ENCODE peak calls at places on chromosomes 11 and 22, in four cellular contexts. One of them, this sample, is unnamed.

GRCh38 chr22:48957987-48958321 is 869.7 kb downstream of the BRD1 start:
- DNase-seq in A549: no peak
- DNase-seq in K562: no peak
- DNase-seq in WTC11: no peak
- DNase-seq in this sample: no peak

GRCh38 chr22:36405671-36406070 is 17.9 kb upstream of the MYH9 start:
- DNase-seq in A549: no peak
- DNase-seq in K562: no peak
- DNase-seq in WTC11: no peak
- DNase-seq in this sample: no peak

GRCh38 chr11:32366671-32367070 is 68.7 kb downstream of the WT1 start:
- DNase-seq in A549: no peak
- DNase-seq in K562: no peak
- DNase-seq in WTC11: no peak
- DNase-seq in this sample: no peak

GRCh38 chr22:45007247-45007945 is 2.4 kb downstream of the PHF21B start:
- DNase-seq in A549: peak; percentile 18
- DNase-seq in K562: peak; percentile 67
- DNase-seq in WTC11: peak; percentile 89
- DNase-seq in this sample: no peak

GRCh38 chr11:73194593-73194992 is 23.5 kb upstream of the P2RY2 start:
- DNase-seq in A549: no peak
- DNase-seq in K562: no peak
- DNase-seq in WTC11: peak; percentile 12
- DNase-seq in this sample: no peak

GRCh38 chr11:75101424-75102128 is 4.9 kb upstream of the OR2AT4 start:
- DNase-seq in A549: no peak
- DNase-seq in K562: no peak
- DNase-seq in WTC11: no peak
- DNase-seq in this sample: no peak

GRCh38 chr22:49192857-49193250 is 634.8 kb downstream of the BRD1 start:
- DNase-seq in A549: no peak
- DNase-seq in K562: no peak
- DNase-seq in WTC11: no peak
- DNase-seq in this sample: no peak

GRCh38 chr11:93732237-93732892 is 8.9 kb downstream of the TAF1D start:
- DNase-seq in A549: no peak
- DNase-seq in K562: no peak
- DNase-seq in WTC11: no peak
- DNase-seq in this sample: no peak

GRCh38 chr11:94845622-94846021 is 77.5 kb downstream of the AMOTL1 start:
- DNase-seq in A549: no peak
- DNase-seq in K562: no peak
- DNase-seq in WTC11: no peak
- DNase-seq in this sample: peak; percentile 48

GRCh38 chr22:30245985-30246901 is at the start of gene LIF:
- DNase-seq in A549: no peak
- DNase-seq in K562: peak; percentile 60
- DNase-seq in WTC11: peak; percentile 56
- DNase-seq in this sample: no peak

GRCh38 chr11:28585007-28585406 is 476.8 kb downstream of the METTL15 start:
- DNase-seq in A549: no peak
- DNase-seq in K562: no peak
- DNase-seq in WTC11: no peak
- DNase-seq in this sample: no peak

GRCh38 chr22:29625090-29625825 is 21.8 kb downstream of the NF2 start:
- DNase-seq in A549: peak; percentile 38
- DNase-seq in K562: peak; percentile 44
- DNase-seq in WTC11: peak; percentile 34
- DNase-seq in this sample: peak; percentile 62

GRCh38 chr11:82994615-82995014 is 77.1 kb downstream of the RAB30 start:
- DNase-seq in A549: no peak
- DNase-seq in K562: no peak
- DNase-seq in WTC11: no peak
- DNase-seq in this sample: no peak

GRCh38 chr11:2932850-2933251 is 3.6 kb upstream of the PHLDA2 start:
- DNase-seq in A549: no peak
- DNase-seq in K562: no peak
- DNase-seq in WTC11: no peak
- DNase-seq in this sample: no peak
- TF ChIP-seq HMGXB4 in A549: no peak
- TF ChIP-seq HMGXB4 in K562: no peak
- TF ChIP-seq HMGXB4 in WTC11: no peak
- TF ChIP-seq HMGXB4 in this sample: no peak

GRCh38 chr11:128627666-128628342 is 40.4 kb upstream of the ETS1 start:
- DNase-seq in A549: no peak
- DNase-seq in K562: no peak
- DNase-seq in WTC11: no peak
- DNase-seq in this sample: no peak

GRCh38 chr11:128628343-128628673 is 41.0 kb upstream of the ETS1 start:
- DNase-seq in A549: no peak
- DNase-seq in K562: no peak
- DNase-seq in WTC11: no peak
- DNase-seq in this sample: no peak

GRCh38 chr11:128628686-128629085 is 41.3 kb upstream of the ETS1 start:
- DNase-seq in A549: no peak
- DNase-seq in K562: no peak
- DNase-seq in WTC11: no peak
- DNase-seq in this sample: no peak

GRCh38 chr11:128625766-128626165 is 38.4 kb upstream of the ETS1 start:
- DNase-seq in A549: no peak
- DNase-seq in K562: no peak
- DNase-seq in WTC11: no peak
- DNase-seq in this sample: no peak

DNA sequence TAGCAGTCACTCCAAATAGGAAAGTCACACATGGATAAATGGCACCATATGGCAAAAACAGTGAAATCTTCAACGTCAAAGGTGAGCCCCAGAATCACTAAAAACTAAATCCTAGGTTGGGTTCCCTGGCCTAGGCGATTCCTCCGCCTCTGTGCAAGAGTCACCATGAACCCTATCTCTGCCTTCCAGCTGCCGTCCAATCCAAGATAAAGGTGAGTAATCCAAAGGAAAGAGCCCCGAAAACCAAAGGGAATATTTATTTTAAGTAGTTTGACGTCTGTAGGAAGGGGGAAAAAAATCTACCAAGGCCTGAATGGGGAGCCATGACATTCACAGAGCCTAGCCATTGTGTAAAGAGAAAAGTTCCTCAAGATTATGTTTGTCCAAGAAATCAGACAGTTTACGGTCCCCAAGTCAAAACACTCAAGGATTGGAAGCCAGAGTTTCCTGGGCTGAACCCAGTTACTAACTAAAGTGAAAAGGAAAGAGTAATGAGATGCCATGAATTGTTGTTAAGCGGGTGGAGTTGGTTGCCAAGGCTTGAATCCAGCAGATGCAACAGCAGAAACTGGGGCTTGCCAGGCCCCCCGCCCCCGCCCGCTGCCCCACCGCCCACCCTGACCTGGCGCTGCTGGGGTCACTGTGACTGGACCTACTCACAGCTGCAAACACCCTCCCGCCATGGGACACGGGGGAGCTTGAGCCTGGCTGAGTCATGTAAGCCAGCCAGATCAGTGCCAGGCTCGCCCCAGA is 39.7 kb upstream of the ETS1 start:
- DNase-seq in A549: no peak
- DNase-seq in K562: no peak
- DNase-seq in WTC11: no peak
- DNase-seq in this sample: no peak
- TF ChIP-seq HMGXB4 in A549: no peak
- TF ChIP-seq HMGXB4 in K562: no peak
- TF ChIP-seq HMGXB4 in WTC11: no peak
- TF ChIP-seq HMGXB4 in this sample: no peak

GRCh38 chr11:72072348-72072747 is 8.0 kb downstream of the NUMA1 start:
- DNase-seq in A549: no peak
- DNase-seq in K562: no peak
- DNase-seq in WTC11: no peak
- DNase-seq in this sample: peak; percentile 44
- TF ChIP-seq HMGXB4 in A549: no peak
- TF ChIP-seq HMGXB4 in K562: no peak
- TF ChIP-seq HMGXB4 in WTC11: no peak
- TF ChIP-seq HMGXB4 in this sample: no peak

DNA sequence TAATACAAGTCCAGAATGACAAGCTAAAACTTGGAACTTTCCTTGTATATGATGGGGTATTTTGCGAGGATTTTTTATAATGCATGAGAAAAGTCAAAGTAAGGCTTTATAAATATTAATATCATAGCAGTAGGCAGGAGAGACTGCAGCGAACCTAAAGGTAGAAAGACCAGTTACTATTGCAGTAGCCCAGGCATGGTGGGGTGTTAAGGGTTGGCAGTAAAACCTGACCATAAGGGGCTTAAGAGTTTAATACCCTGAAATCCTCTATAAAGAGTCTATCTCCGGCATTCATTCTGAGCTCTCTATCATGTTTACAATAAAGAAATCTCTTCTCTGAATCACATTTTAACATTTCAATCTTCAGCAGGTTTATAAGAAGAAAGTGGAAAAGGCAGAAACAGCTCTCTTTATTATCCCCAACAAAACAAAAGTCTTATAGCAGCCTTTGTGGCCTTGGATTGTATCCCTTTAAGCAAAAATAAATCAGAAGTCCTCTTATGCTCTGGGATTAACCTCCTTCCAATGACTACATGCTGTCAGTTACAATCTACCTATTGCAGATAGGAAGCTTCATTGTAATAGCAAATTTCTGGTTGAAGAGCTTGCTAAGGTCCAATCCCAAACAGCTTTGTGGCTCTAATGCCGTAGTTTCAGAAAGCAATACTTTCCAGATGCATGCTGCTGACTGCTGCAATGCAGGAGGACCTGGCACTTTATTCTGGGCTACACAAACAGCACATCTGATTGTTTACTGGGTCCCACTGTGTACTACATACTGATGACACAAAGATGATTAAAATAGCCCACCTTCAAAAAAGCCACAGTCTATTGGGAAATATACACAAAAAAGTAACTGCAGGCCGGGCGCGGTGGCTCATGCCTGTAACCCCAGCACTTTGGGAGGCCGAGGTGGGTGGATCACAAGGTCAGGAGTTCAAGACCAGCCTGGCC is 45.8 kb downstream of the SIK3 start:
- DNase-seq in A549: no peak
- DNase-seq in K562: no peak
- DNase-seq in WTC11: no peak
- DNase-seq in this sample: no peak
- TF ChIP-seq HMGXB4 in A549: no peak
- TF ChIP-seq HMGXB4 in K562: no peak
- TF ChIP-seq HMGXB4 in WTC11: no peak
- TF ChIP-seq HMGXB4 in this sample: no peak

GRCh38 chr11:2223153-2223794 is 47.1 kb downstream of the ASCL2 start:
- DNase-seq in A549: no peak
- DNase-seq in K562: no peak
- DNase-seq in WTC11: no peak
- DNase-seq in this sample: no peak
- TF ChIP-seq HMGXB4 in A549: no peak
- TF ChIP-seq HMGXB4 in K562: no peak
- TF ChIP-seq HMGXB4 in WTC11: no peak
- TF ChIP-seq HMGXB4 in this sample: no peak

DNA sequence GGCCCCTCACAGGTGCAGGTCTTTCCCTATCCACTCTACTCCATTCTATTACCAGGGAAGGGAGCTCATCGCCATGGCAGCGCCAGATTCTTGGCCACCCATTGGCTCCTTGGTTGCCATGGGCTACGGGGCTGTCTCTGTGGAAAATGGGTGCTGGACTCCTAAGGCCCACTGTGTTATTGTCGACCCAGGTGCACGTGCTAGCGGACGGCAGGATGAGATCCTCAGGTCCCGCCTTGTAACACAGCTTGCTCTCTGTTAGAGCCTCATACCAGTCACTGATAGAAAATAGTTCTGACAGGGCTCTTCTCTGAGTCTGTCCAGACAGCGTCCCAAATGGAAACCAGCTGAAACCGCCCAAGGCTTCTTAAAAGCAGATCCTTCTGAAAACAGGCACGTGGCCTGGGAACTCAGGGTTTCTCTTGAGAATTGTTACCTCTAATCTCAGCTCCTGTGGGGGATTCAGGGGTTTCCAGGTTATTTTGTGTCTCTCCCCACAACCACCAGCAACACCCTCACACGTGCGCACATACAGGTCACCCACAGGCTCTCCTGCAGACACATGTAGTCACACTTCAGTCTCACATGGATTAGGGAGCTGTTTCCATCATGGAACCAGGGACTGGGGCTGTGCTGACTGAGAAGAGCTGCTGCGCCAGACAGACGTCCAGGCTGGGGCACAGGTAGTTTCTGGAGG is 1.5 kb downstream of the TUB start:
- DNase-seq in A549: peak; percentile 21
- DNase-seq in K562: no peak
- DNase-seq in WTC11: peak; percentile 61
- DNase-seq in this sample: no peak
- TF ChIP-seq HMGXB4 in A549: no peak
- TF ChIP-seq HMGXB4 in K562: no peak
- TF ChIP-seq HMGXB4 in WTC11: no peak
- TF ChIP-seq HMGXB4 in this sample: no peak

GRCh38 chr11:118910309-118911112 is 15.2 kb downstream of the BCL9L start:
- DNase-seq in A549: no peak
- DNase-seq in K562: peak; percentile 82
- DNase-seq in WTC11: peak; percentile 80
- DNase-seq in this sample: peak; percentile 75
- TF ChIP-seq HMGXB4 in A549: no peak
- TF ChIP-seq HMGXB4 in K562: no peak
- TF ChIP-seq HMGXB4 in WTC11: peak; percentile 65
- TF ChIP-seq HMGXB4 in this sample: peak; percentile 6

This sample was measured in HepG2.